ENCODE peak calls at places on chromosome 11, in four cellular contexts. One of them, this sample, is unnamed.

GRCh38 chr11:32184057-32185055 is 93.5 kb downstream of the RCN1 start:
- DNase-seq in astrocyte of the spinal cord: no peak
- DNase-seq in CD4-positive, alpha-beta T cell: no peak
- DNase-seq in HuH-7: no peak
- DNase-seq in this sample: no peak

GRCh38 chr11:28009383-28009782 is 98.6 kb downstream of the KIF18A start:
- DNase-seq in CD4-positive, alpha-beta T cell: no peak
- DNase-seq in HuH-7: no peak
- DNase-seq in astrocyte of the spinal cord: peak; percentile 58
- DNase-seq in this sample: no peak

GRCh38 chr11:74330065-74330858 is 18.8 kb upstream of the P4HA3 start:
- DNase-seq in astrocyte of the spinal cord: peak; percentile 72
- DNase-seq in HuH-7: no peak
- DNase-seq in CD4-positive, alpha-beta T cell: no peak
- DNase-seq in this sample: no peak

GRCh38 chr11:10623797-10624761 is 55.6 kb upstream of the LYVE1 start:
- DNase-seq in astrocyte of the spinal cord: peak; percentile 14
- DNase-seq in CD4-positive, alpha-beta T cell: no peak
- DNase-seq in HuH-7: peak; percentile 45
- DNase-seq in this sample: peak; percentile 86

GRCh38 chr11:19683141-19683805 is 29.4 kb upstream of the NAV2 start:
- DNase-seq in CD4-positive, alpha-beta T cell: no peak
- DNase-seq in HuH-7: no peak
- DNase-seq in astrocyte of the spinal cord: no peak
- DNase-seq in this sample: no peak

GRCh38 chr11:46392421-46393230 is 1.1 kb upstream of the CHRM4 start:
- DNase-seq in HuH-7: peak; percentile 91
- DNase-seq in astrocyte of the spinal cord: peak; percentile 76
- DNase-seq in CD4-positive, alpha-beta T cell: peak; percentile 68
- DNase-seq in this sample: peak; percentile 93

GRCh38 chr11:109034341-109034696 is 369.4 kb downstream of the DDX10 start:
- DNase-seq in astrocyte of the spinal cord: peak; percentile 67
- DNase-seq in CD4-positive, alpha-beta T cell: no peak
- DNase-seq in HuH-7: no peak
- DNase-seq in this sample: no peak

GRCh38 chr11:116661056-116661455 is 111.7 kb downstream of the BUD13 start:
- DNase-seq in CD4-positive, alpha-beta T cell: no peak
- DNase-seq in HuH-7: peak; percentile 18
- DNase-seq in astrocyte of the spinal cord: no peak
- DNase-seq in this sample: no peak

GRCh38 chr11:33533668-33534067 is 167.0 kb downstream of the C11orf91 start:
- DNase-seq in HuH-7: no peak
- DNase-seq in astrocyte of the spinal cord: peak; percentile 38
- DNase-seq in CD4-positive, alpha-beta T cell: no peak
- DNase-seq in this sample: no peak

This sample was measured in upper lobe of right lung.